ENCODE peak calls at places on chromosome 7, in ten cellular contexts. G is fibroblast of lung, Y is keratinocyte, F is HCT116, N is IMR-90, Z is HepG2, V is esophagus squamous epithelium, R is choroid plexus epithelial cell, S is endothelial cell of umbilical vein, C is AG10803. D is an unnamed sample.

GRCh38 chr7:150852371-150852905 is at the start of gene AOC1:
- DNase-seq in G (no peak), Y (no peak), F (no peak), N (no peak), Z (no peak), V (no peak), R (no peak), S (no peak), C (no peak), D (no peak)

GRCh38 chr7:130961128-130961601 is 227.2 kb upstream of the KLF14 start:
- DNase-seq in G (peak), Y (no peak), F (peak), N (peak), Z (no peak), V (no peak), R (peak), S (no peak), C (peak), D (peak)

GRCh38 chr7:17408245-17408903 is 109.9 kb downstream of the AHR start:
- DNase-seq in G (peak), Y (peak), F (peak), N (peak), Z (peak), V (no peak), R (peak), S (peak), C (peak), D (peak)

GRCh38 chr7:44587843-44588711 is 6.0 kb upstream of the TMED4 start:
- DNase-seq in G (peak), Y (no peak), F (peak), N (peak), Z (peak), V (no peak), R (peak), S (peak), C (peak), D (peak)

GRCh38 chr7:156725074-156725473 is 84.5 kb downstream of the RNF32 start:
- DNase-seq in G (peak), Y (no peak), F (no peak), N (peak), Z (no peak), V (no peak), R (peak), S (no peak), C (no peak), D (no peak)

GRCh38 chr7:45268013-45268412 is 110.4 kb downstream of the RAMP3 start:
- DNase-seq in G (no peak), Y (no peak), F (no peak), N (no peak), Z (no peak), V (no peak), R (no peak), S (no peak), C (no peak), D (no peak)

GRCh38 chr7:159114981-159115380 is 29.7 kb downstream of the VIPR2 start:
- DNase-seq in G (no peak), Y (no peak), F (no peak), N (no peak), Z (no peak), V (no peak), R (peak), S (no peak), C (no peak), D (no peak)

GRCh38 chr7:46933596-46933995 is 648.3 kb downstream of the TNS3 start:
- DNase-seq in G (peak), Y (no peak), F (no peak), N (no peak), Z (no peak), V (no peak), R (peak), S (peak), C (peak), D (peak)

GRCh38 chr7:108419961-108420360 is 36.3 kb downstream of the NRCAM start:
- DNase-seq in G (no peak), Y (no peak), F (no peak), N (no peak), Z (no peak), V (no peak), R (peak), S (no peak), C (peak), D (peak)

GRCh38 chr7:70856889-70857511 is 274.9 kb upstream of the GALNT17 start:
- DNase-seq in G (peak), Y (peak), F (peak), N (peak), Z (peak), V (no peak), R (peak), S (peak), C (peak), D (peak)

GRCh38 chr7:151141855-151142685 is 25.4 kb downstream of the GBX1 start:
- DNase-seq in G (no peak), Y (no peak), F (no peak), N (no peak), Z (no peak), V (no peak), R (no peak), S (no peak), C (no peak), D (no peak)

GRCh38 chr7:108134486-108134885 is 4.3 kb upstream of the LAMB4 start:
- DNase-seq in G (no peak), Y (no peak), F (no peak), N (no peak), Z (no peak), V (no peak), R (no peak), S (no peak), C (no peak), D (no peak)

GRCh38 chr7:33744293-33744692 is 161.0 kb upstream of the BMPER start:
- DNase-seq in G (peak), Y (no peak), F (peak), N (peak), Z (peak), V (no peak), R (peak), S (peak), C (no peak), D (no peak)
- H3K4me3 ChIP-seq in G (no peak), Y (no peak), F (no peak), N (no peak), Z (no peak), V (no peak), R (no peak), S (no peak), C (no peak), D (no peak)

DNA sequence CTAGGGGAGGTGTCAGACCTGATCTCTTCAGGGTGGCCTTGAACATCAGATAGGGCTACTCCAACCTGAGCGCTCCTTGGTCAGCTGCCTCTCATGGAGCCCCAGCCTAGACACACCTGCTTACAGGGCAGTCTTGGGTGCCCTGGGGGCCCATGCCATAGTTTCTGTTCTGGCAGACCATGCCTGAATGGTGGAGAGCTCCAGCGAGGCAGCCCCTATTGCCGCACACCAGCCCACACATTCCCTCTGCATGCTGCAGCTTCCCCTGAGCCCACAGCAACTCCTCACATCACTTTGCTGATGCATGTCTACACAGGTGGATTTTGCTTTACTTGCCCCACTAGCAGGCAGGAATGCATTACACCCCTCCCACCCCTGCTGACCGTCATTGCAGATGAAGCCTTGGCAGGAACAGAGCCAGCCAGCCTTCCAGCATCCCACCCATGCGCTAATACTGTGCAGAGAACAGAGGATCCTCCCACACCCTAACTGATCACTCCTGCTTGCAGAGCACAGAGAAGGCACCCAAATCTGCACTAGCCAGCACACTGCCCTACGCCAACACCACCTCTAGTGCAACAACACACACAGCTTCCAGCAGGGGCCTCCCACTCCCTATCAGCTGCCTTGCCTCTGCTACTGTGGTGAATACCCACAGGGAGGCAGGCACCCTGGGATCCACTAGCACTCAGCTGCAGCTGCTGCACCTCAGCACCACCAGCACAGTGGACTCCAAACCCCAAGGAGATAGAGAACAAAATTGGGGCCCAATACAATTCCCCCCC is 43.0 kb upstream of the GRM3 start:
- DNase-seq in G (no peak), Y (no peak), F (no peak), N (no peak), Z (no peak), V (no peak), R (no peak), S (no peak), C (no peak), D (no peak)
- TF ChIP-seq CTCF in G (no peak), Y (no peak), F (no peak), N (no peak), Z (peak), V (no peak), R (no peak), S (no peak), C (no peak), D (no peak)

GRCh38 chr7:361680-362415 is 71.9 kb downstream of the FOXL3 start:
- DNase-seq in G (no peak), Y (no peak), F (no peak), N (no peak), Z (no peak), V (no peak), R (no peak), S (no peak), C (no peak), D (no peak)
- H3K4me3 ChIP-seq in G (no peak), Y (no peak), F (no peak), N (peak), Z (no peak), V (peak), R (no peak), S (peak), C (peak), D (no peak)

GRCh38 chr7:140081774-140082425 is 19.1 kb upstream of the PARP12 start:
- DNase-seq in G (no peak), Y (no peak), F (no peak), N (no peak), Z (no peak), V (no peak), R (no peak), S (no peak), C (no peak), D (no peak)

GRCh38 chr7:140082770-140083169 is 20.0 kb upstream of the PARP12 start:
- DNase-seq in G (no peak), Y (no peak), F (no peak), N (no peak), Z (no peak), V (no peak), R (no peak), S (no peak), C (no peak), D (no peak)

GRCh38 chr7:140078392-140078791 is 15.6 kb upstream of the PARP12 start:
- DNase-seq in G (no peak), Y (no peak), F (no peak), N (no peak), Z (no peak), V (no peak), R (no peak), S (no peak), C (no peak), D (no peak)

GRCh38 chr7:140080919-140081318 is 18.2 kb upstream of the PARP12 start:
- DNase-seq in G (no peak), Y (no peak), F (no peak), N (no peak), Z (no peak), V (no peak), R (no peak), S (no peak), C (no peak), D (no peak)

DNA sequence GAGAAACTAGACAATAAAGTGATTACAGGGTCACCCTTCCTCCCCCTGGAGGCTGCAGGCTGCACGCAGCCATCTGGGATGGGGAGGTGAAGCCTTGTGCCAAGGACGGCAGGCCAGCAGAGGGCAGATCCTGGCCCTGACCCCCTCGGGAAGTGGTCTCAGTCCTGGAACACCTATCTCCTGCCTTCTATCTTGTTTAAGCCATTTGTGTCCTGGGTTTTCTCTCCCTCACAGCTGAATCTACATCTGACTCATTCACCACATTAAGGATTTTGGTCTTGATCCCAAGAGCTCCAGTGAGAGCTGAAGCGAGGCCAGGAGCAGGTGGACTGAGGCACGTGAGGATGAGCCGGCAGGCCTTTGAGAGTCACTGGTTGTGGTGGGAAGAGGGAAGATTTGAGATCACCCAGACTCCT is 16.4 kb upstream of the PARP12 start:
- DNase-seq in G (peak), Y (no peak), F (no peak), N (peak), Z (peak), V (no peak), R (peak), S (peak), C (peak), D (peak)
- TF ChIP-seq CTCF in G (peak), Y (peak), F (peak), N (peak), Z (peak), V (no peak), R (peak), S (peak), C (peak), D (peak)

DNA sequence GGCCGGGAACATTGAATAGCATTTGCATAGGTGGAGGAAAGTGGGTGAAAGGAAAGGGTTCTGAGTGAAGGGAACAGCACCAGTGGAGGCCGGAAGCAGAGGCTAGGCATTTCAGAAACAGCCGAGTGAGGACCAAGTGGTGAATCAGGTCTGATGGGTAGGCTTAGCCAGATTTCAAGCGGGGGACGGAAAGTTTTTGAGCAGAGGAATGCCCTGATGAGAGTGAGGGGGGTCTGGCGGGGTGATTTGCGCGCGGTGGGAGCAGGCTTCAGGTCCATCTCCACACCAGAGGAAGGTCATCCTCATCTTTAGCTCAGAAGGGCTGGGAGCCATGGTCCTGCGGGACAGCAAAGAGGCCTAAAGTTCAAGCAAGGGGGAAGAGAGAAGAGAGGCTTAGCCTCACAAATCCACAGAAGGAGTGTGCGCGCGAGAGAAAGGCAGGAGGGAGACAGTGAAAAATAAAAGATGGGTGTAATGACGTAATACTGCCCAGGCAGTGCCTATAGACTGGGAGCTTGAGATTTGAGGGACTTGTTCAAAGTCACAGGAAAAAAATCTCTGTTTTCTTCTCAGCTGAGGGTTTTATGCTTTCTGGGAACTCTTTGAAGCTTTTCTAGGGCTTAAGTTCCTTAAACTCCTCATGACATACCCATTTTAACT is 1.0 kb upstream of the DENND2A start:
- DNase-seq in G (no peak), Y (no peak), F (no peak), N (no peak), Z (no peak), V (no peak), R (peak), S (no peak), C (no peak), D (no peak)
- H3K4me3 ChIP-seq in G (peak), Y (no peak), F (no peak), N (no peak), Z (no peak), V (peak), R (peak), S (no peak), C (no peak), D (no peak)

GRCh38 chr7:116167177-116167576 is 43.2 kb upstream of the TES start:
- DNase-seq in G (no peak), Y (no peak), F (no peak), N (no peak), Z (no peak), V (no peak), R (no peak), S (no peak), C (no peak), D (no peak)
- TF ChIP-seq CTCF in G (no peak), Y (peak), F (peak), N (no peak), Z (peak), V (no peak), R (peak), S (no peak), C (no peak), D (no peak)

DNA sequence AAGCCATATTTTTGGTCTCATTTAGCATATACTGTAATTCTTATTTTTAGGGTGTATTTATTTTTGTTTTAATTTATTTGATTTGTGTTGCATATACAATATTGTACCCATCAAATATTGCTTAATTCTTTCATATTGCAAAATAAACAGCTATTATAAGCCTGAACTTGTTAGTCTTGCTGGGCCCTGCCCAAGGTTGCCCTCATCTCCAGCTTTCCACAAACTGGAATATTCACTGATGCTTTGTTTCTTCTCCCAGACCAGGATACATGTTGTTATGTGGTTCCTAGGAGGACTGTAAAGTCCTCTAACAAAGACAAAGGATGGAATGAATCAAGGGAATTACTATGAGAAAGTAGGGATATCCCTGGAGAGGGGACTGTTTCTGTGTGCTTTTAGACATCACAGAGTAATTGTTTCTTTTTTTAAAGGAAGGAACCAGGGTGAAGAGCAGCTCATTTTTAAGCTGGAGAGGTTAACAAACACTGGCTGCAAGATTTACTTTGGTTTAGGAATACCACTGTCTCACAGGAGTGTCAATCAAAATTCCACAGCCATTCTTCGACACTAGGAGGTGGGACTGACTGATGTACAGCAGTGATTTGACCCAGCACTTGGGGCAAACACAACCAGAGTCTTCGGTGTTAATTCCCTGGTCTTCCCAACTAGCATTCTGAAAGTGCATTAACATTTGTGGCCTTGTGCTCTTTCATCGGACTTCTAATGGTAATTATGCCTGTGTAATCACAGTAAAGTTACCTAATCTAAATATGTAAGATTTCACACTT is 14.8 kb upstream of the CD36 start:
- DNase-seq in G (no peak), Y (no peak), F (no peak), N (no peak), Z (peak), V (no peak), R (no peak), S (no peak), C (peak), D (no peak)
- H3K4me3 ChIP-seq in G (no peak), Y (no peak), F (no peak), N (no peak), Z (peak), V (no peak), R (no peak), S (no peak), C (no peak), D (no peak)